ENCODE peak calls at places on chromosomes 4 and X, in four cellular contexts. L, A, D and Q are unnamed samples.

GRCh38 chrX:50635811-50636365 is 165.3 kb upstream of the DGKK start:
- DNase-seq in A (no peak), D (no peak), L (no peak), Q (no peak)

GRCh38 chr4:38663801-38664703 is at the start of gene KLF3:
- DNase-seq in A (peak), L (peak), D (peak), Q (peak)

GRCh38 chr4:47075241-47075640 is 43.9 kb downstream of the GABRB1 start:
- DNase-seq in A (no peak), D (no peak), L (peak), Q (no peak)

GRCh38 chrX:86946569-86946968 is 571.0 kb upstream of the KLHL4 start:
- DNase-seq in L (peak), D (peak), A (no peak), Q (no peak)

GRCh38 chr4:1628892-1629703 is 55.0 kb downstream of the FAM53A start:
- DNase-seq in D (peak), L (peak), A (peak), Q (peak)

GRCh38 chr4:76947369-76947768 is 2.2 kb upstream of the SEPTIN11 start:
- DNase-seq in L (no peak), D (peak), A (no peak), Q (no peak)

GRCh38 chr4:55706526-55706925 is 70.4 kb upstream of the NMU start:
- DNase-seq in D (no peak), L (peak), A (no peak), Q (no peak)

GRCh38 chr4:108171541-108172230 is 3.0 kb upstream of the LEF1 start:
- DNase-seq in L (no peak), A (peak), D (peak), Q (peak)

GRCh38 chr4:1727117-1728031 is 6.1 kb downstream of the TACC3 start:
- DNase-seq in L (peak), D (no peak), A (no peak), Q (no peak)

GRCh38 chr4:35052546-35052945 is 1191.8 kb downstream of the ARAP2 start:
- DNase-seq in D (no peak), L (no peak), A (no peak), Q (no peak)
- H4K5ac ChIP-seq in D (no peak), L (no peak), A (no peak), Q (no peak)

DNA sequence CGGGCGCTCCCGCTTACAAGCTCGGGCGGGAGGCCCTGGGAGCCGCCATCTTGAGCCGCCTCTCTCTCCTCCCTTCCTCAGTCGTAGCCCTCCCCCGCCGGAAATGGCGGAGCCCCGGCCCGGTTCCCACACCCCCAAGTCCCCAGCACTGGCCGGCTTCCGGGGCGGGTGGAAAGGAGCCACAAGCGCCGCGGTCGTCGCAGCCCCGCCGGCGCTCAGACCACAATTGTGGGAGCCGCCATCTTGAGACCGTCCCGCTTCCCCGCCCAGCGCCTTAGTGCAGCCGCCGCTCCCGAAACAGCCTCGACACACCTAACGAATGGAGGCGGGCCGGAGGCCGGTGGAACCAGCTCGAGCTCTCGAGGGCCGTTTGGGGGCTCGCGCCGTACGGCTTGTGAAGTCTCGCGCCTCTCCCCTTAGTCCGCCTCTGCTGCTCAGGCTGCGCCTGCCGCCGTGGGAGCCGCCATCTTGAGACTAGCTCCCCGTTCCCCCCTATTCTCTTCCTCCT is 440 bp downstream of the HCFC1 start:
- DNase-seq in L (peak), A (peak), D (peak), Q (peak)
- H2BK120ac ChIP-seq in L (peak), A (peak), D (peak), Q (peak)

GRCh38 chrX:101257448-101258259 is 33.5 kb downstream of the TAF7L start:
- DNase-seq in D (peak), A (no peak), L (peak), Q (no peak)

GRCh38 chrX:101263766-101264165 is 27.4 kb downstream of the TAF7L start:
- DNase-seq in D (no peak), L (no peak), A (no peak), Q (no peak)

GRCh38 chrX:101262590-101262989 is 28.5 kb downstream of the TAF7L start:
- DNase-seq in A (no peak), L (no peak), D (no peak), Q (no peak)

GRCh38 chrX:101260435-101260834 is 30.7 kb downstream of the TAF7L start:
- DNase-seq in D (peak), L (no peak), A (no peak), Q (peak)

DNA sequence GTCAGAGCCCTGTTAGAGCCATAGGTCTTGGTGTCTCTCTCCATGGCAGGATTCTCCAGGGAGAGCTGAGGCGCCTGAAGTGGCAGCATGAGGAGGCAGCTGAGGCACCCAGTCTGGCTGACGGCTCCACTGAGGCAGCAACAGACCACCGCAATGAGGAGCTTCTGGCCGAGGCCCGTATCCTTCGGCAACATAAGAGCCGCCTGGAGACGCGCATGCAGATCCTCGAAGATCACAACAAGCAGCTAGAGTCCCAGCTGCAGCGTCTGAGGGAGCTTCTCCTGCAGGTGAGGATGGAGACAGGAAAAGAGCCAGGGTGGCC is 32.9 kb downstream of the TAF7L start:
- DNase-seq in A (no peak), D (no peak), L (no peak), Q (no peak)
- H4K5ac ChIP-seq in A (no peak), D (no peak), L (no peak), Q (no peak)

DNA sequence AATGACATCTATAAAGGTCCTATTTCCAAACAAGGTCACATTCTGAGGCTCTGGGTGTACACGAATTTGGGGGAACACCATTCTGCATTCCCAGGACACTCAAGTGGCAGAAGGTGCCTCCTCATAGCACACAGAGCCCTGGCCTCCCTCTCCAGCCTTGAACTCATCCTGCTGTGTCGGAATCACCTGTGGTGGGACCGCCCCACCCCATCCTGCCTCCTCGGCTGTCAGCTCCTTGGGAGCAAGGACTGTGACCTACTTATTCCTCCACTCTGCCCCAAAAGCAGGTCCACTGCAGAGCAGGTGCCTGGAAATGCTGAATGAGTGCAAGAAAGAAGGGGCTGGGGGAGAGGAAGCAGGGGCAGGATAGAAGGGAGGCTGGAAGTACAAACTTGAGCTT is 33.5 kb downstream of the HTRA3 start:
- DNase-seq in L (no peak), A (peak), D (no peak), Q (no peak)
- H2BK120ac ChIP-seq in L (peak), A (no peak), D (no peak), Q (no peak)

DNA sequence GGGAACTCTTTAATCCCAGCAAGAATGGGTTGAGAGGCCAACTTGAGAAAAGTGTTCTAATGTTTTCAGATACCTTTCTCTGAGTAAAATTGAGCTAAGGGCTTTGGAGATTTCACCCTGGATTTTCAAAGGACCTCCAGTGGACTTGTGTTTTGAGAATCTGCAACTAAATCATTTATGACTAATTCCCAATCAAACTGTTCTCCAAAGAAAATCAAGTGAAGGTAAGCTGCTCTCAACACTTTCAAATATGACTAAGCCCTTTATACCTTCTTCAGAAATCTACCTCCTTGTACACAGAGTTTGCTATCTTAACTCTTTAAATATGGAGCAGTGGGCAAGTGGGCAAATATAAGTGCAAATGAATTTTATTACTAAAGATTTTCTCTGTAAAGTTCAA is 392.9 kb downstream of the PDGFC start:
- DNase-seq in D (no peak), A (no peak), L (no peak), Q (no peak)
- H4K5ac ChIP-seq in D (no peak), A (no peak), L (no peak), Q (no peak)

DNA sequence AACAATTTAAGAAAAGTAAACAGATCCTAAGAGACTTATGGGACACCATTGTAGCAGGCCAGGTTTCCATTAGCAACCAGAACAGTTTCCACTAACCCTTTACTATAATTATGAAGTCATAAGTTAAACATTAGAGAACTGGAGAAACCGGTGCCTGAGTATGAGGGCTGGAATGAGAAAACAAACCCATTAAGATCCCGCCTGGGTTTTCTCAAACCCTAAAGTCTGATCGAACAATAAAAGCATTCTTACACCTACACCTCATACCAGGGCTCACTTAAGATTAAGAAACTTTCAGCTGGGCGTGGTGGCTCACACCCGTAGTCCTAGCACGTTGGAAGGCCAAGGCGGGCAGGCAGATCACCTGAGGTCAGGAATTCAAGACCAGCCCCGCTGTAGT is 13.7 kb upstream of the DHX15 start:
- DNase-seq in A (no peak), D (no peak), L (peak), Q (no peak)
- H2BK120ac ChIP-seq in A (no peak), D (no peak), L (no peak), Q (no peak)

DNA sequence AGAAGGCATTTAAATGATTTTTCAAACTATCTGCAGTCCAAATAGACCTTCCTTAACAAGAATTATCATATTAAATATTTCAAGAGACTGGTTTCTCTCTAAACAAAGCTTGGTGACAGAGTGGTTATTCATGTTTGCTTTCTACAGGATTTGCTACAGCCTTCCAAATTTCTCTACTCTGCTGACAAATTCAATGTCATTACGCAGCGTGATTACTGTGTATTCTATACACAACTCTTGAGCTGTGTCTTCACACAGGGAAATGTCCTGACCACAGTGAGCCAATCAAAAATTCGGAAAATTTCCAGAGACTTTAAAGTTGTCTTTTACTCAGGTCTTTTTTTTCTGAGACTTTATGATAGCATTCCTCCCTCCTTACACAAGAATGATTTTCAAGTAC is 75.6 kb downstream of the EFHC2 start:
- DNase-seq in L (no peak), D (no peak), A (no peak), Q (no peak)
- H4K5ac ChIP-seq in L (no peak), D (no peak), A (no peak), Q (no peak)